ENCODE peak calls at places on chromosomes 13 and 19, in nine cellular contexts. I is heart left ventricle, O is Peyer's patch, X is IMR-90, D is stomach, A is body of pancreas, G is A549, U is HCT116, E is uterus. B is an unnamed sample.

GRCh38 chr13:59363950-59364349 is 799.8 kb downstream of the DIAPH3 start:
- DNase-seq in G (no peak), O (no peak), I (no peak), X (no peak), E (no peak), D (no peak), U (no peak), A (no peak), B (no peak)

GRCh38 chr13:37526710-37527446 is 71.7 kb downstream of the POSTN start:
- DNase-seq in I (no peak), G (no peak), E (no peak), X (no peak), A (no peak), O (no peak), U (no peak), D (no peak), B (no peak)

GRCh38 chr13:104968876-104969275 is 1566.6 kb downstream of the EFNB2 start:
- DNase-seq in I (no peak), E (no peak), D (no peak), U (no peak), G (no peak), O (no peak), X (no peak), A (no peak), B (no peak)

GRCh38 chr13:39417643-39418042 is 185.3 kb downstream of the LHFPL6 start:
- DNase-seq in U (no peak), I (no peak), X (peak), G (no peak), A (no peak), E (no peak), D (no peak), O (no peak), B (no peak)

GRCh38 chr13:33740134-33740538 is 77.8 kb upstream of the RFC3 start:
- DNase-seq in A (no peak), I (no peak), X (peak), D (no peak), O (no peak), G (no peak), E (no peak), U (no peak), B (no peak)

GRCh38 chr19:48933382-48933932 is at the start of gene DHDH:
- DNase-seq in D (peak), G (peak), I (peak), E (peak), U (peak), A (peak), O (peak), X (peak), B (peak)

GRCh38 chr13:102911336-102911735 is 65.5 kb downstream of the ERCC5 start:
- DNase-seq in A (no peak), O (no peak), X (no peak), I (no peak), E (no peak), U (no peak), G (no peak), D (no peak), B (no peak)

GRCh38 chr19:55071913-55072312 is 3.8 kb upstream of the EPS8L1 start:
- DNase-seq in G (no peak), A (no peak), O (no peak), D (no peak), X (no peak), U (no peak), E (no peak), I (no peak), B (no peak)

GRCh38 chr19:49910179-49910578 is 13.5 kb upstream of the IL4I1 start:
- DNase-seq in E (no peak), I (no peak), X (no peak), G (no peak), D (no peak), A (no peak), U (no peak), O (no peak), B (no peak)

GRCh38 chr19:33193864-33194362 is at the start of gene LRP3:
- DNase-seq in G (no peak), U (no peak), I (peak), O (no peak), D (peak), A (peak), X (peak), E (peak), B (no peak)

GRCh38 chr19:13425151-13425550 is 81.1 kb downstream of the CACNA1A start:
- DNase-seq in O (no peak), X (no peak), E (no peak), U (no peak), A (no peak), I (no peak), G (no peak), D (no peak), B (no peak)

GRCh38 chr13:22091971-22092300 is 421.1 kb downstream of the FGF9 start:
- DNase-seq in D (no peak), X (no peak), O (no peak), E (no peak), A (no peak), G (no peak), U (no peak), I (no peak), B (no peak)

GRCh38 chr13:34897220-34897619 is 44.9 kb upstream of the NBEA start:
- DNase-seq in G (no peak), A (no peak), E (no peak), X (no peak), I (no peak), U (no peak), O (no peak), D (no peak), B (no peak)

GRCh38 chr19:38841787-38842438 is 7.9 kb downstream of the HNRNPL start:
- DNase-seq in A (no peak), U (no peak), E (no peak), I (no peak), D (no peak), G (peak), O (no peak), X (no peak), B (no peak)

GRCh38 chr13:64993514-64994164 is 2236.5 kb downstream of the PCDH9 start:
- DNase-seq in U (no peak), I (no peak), E (no peak), A (no peak), D (no peak), G (no peak), O (no peak), X (no peak), B (no peak)

GRCh38 chr13:23506071-23506820 is 64.0 kb upstream of the TNFRSF19 start:
- DNase-seq in E (no peak), D (no peak), I (peak), O (no peak), U (no peak), X (peak), G (no peak), A (no peak), B (no peak)

GRCh38 chr13:29946093-29946492 is 95.7 kb upstream of the UBL3 start:
- DNase-seq in O (no peak), A (no peak), U (no peak), G (no peak), E (no peak), D (no peak), X (no peak), I (no peak), B (no peak)

GRCh38 chr19:35673121-35673804 is 6.9 kb downstream of the UPK1A start:
- DNase-seq in E (no peak), I (peak), D (peak), U (peak), O (no peak), A (peak), X (peak), G (peak), B (no peak)

GRCh38 chr19:14248578-14249011 is 42.6 kb upstream of the ADGRL1 start:
- DNase-seq in O (peak), D (no peak), E (peak), X (no peak), G (no peak), I (no peak), A (peak), U (no peak), B (peak)

GRCh38 chr13:21033866-21034601 is 27.4 kb downstream of the LATS2 start:
- DNase-seq in X (no peak), O (no peak), A (peak), D (peak), G (no peak), E (no peak), I (no peak), U (no peak), B (peak)

GRCh38 chr13:26011996-26012688 is 39.7 kb downstream of the SHISA2 start:
- DNase-seq in I (no peak), D (no peak), A (no peak), G (no peak), X (no peak), E (no peak), O (peak), U (no peak), B (peak)

GRCh38 chr19:17862711-17863519 is 3.2 kb downstream of the RPL18A start:
- DNase-seq in X (no peak), O (peak), E (no peak), U (no peak), D (no peak), G (no peak), I (no peak), A (no peak), B (no peak)
- TF ChIP-seq POLR2A in X (no peak), O (no peak), E (no peak), U (no peak), D (no peak), G (no peak), I (peak), A (no peak), B (no peak)

GRCh38 chr19:7467009-7467989 is 21.5 kb downstream of the PEX11G start:
- DNase-seq in G (no peak), I (no peak), D (no peak), O (no peak), A (no peak), E (no peak), X (no peak), U (no peak), B (no peak)

GRCh38 chr19:7468840-7469239 is 20.0 kb downstream of the PEX11G start:
- DNase-seq in U (no peak), E (no peak), I (no peak), X (no peak), A (no peak), O (no peak), G (no peak), D (no peak), B (no peak)

GRCh38 chr19:7470540-7471305 is 18.1 kb downstream of the PEX11G start:
- DNase-seq in G (no peak), O (no peak), X (no peak), A (peak), E (no peak), I (no peak), U (no peak), D (no peak), B (no peak)

GRCh38 chr19:7471696-7472620 is 16.9 kb downstream of the PEX11G start:
- DNase-seq in G (no peak), D (no peak), E (no peak), I (no peak), U (no peak), O (no peak), X (no peak), A (no peak), B (no peak)

DNA sequence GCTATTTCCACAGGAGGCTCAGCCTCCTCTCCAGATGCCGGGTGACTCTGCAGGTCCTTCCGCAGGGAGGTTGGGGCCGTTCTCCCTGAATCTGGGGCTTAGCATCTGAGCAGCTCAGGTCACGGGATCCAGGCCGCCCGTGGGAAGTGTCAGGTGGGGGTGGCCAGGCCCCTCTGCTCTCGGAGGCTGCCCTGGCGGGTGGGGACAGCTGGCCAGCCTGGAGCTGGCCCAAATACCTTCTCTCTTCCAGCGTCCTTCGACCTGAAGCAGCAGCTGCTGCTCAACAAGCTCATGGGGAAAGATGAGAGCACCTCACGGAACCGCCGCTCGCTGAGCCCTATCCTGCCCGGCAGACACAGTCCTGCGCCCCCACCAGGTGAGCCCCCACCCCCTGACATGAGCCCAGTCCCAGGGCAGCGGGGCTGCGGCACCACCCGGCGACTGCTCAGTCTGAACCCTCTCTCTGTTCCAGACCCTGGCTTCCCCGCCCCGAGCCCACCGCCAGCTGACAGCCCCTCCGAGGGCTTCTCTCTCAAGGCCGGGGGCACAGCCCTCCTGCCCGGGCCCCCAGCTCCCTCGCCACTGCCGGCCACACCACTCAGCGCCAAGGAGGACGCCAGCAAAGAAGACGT is 19.1 kb downstream of the PEX11G start:
- DNase-seq in U (no peak), O (no peak), I (no peak), X (no peak), G (no peak), E (no peak), A (no peak), D (no peak), B (no peak)
- H3K4me3 ChIP-seq in U (no peak), O (no peak), I (no peak), X (no peak), G (no peak), E (no peak), A (no peak), D (no peak), B (no peak)

GRCh38 chr19:16087940-16088339 is 11.6 kb downstream of the TPM4 start:
- DNase-seq in I (no peak), D (no peak), O (no peak), G (no peak), U (no peak), E (no peak), X (no peak), A (no peak), B (no peak)
- TF ChIP-seq POLR2A in I (no peak), D (no peak), O (no peak), G (no peak), U (no peak), E (no peak), X (no peak), A (no peak), B (no peak)

GRCh38 chr13:41682001-41682400 is 224.7 kb downstream of the RGCC start:
- DNase-seq in A (no peak), G (no peak), X (no peak), D (no peak), E (no peak), I (no peak), U (no peak), O (no peak), B (no peak)
- H3K4me3 ChIP-seq in A (no peak), G (no peak), X (no peak), D (no peak), E (no peak), I (no peak), U (no peak), O (no peak), B (no peak)

DNA sequence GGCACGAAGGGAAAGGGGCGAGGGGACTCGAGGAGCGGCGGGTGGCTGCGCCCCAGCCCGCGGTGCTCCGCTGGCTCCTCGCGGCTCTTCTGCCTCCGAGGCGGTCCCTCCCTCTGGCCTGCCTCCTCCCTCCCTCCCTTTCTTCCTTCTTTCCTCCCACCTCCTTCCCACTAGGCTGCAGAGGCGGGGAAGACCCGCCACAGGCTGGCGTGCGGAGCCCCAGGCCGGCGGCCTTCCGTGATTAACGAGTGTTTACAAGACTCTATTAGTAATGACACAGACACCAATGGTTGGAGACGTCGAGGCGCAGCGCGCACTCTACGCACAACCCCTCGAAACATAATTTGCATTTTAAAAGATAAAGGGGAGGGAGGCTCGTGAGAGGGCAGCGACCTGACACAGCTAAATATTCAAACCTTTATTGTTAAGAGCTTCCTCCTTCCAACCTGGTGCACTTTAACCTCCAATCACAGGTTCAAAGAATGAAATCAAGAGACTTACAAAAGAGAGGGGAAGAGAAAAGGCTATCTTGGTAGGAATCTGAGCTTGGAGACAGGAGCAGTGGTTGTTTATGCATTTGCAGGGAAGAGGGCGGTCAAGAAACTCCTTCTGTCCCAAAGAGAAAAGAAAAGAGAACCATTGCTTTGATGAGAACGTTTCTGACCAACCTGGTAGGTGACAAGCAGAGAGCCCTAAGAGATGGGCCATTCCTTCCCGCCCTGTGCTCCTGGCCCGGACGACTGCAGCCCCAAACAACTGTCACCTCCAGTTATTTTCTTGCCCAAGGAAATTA is at the start of gene CDX2:
- DNase-seq in X (no peak), D (peak), O (no peak), E (no peak), I (no peak), G (no peak), U (peak), A (peak), B (no peak)
- TF ChIP-seq POLR2A in X (no peak), D (no peak), O (peak), E (no peak), I (no peak), G (peak), U (peak), A (peak), B (no peak)